ENCODE peak calls at places on chromosomes 13 and 19, in nine cellular contexts. K is endodermal cell, V is cardiac fibroblast, P is dorsolateral prefrontal cortex, S is fibroblast of the aortic adventitia, D is lower leg skin, Z is IMR-90, G is body of pancreas, M is kidney epithelial cell. Y is an unnamed sample.

GRCh38 chr13:106152047-106152446 is 383.4 kb downstream of the EFNB2 start:
- DNase-seq in K (no peak), V (no peak), P (no peak), S (no peak), D (no peak), Z (no peak), G (no peak), M (no peak), Y (no peak)

GRCh38 chr13:24746618-24747247 is 17.2 kb upstream of the RNF17 start:
- DNase-seq in K (peak; percentile 89), V (peak; percentile 19), P (no peak), S (peak; percentile 2), D (no peak), Z (no peak), G (no peak), M (no peak), Y (no peak)

GRCh38 chr19:40466219-40467006 is at the start of gene SPTBN4:
- DNase-seq in K (peak; percentile 58), V (no peak), P (peak; percentile 56), S (no peak), D (peak; percentile 34), Z (no peak), G (no peak), M (no peak), Y (no peak)

GRCh38 chr19:51258165-51258564 is 7.3 kb downstream of the SIGLECL1 start:
- DNase-seq in K (peak; percentile 17), V (no peak), P (no peak), S (no peak), D (no peak), Z (no peak), G (no peak), M (no peak), Y (no peak)

GRCh38 chr19:15402411-15403150 is 16.2 kb downstream of the AKAP8L start:
- DNase-seq in K (peak; percentile 38), V (no peak), P (no peak), S (no peak), D (no peak), Z (no peak), G (no peak), M (no peak), Y (no peak)

GRCh38 chr13:26604784-26605183 is 47.3 kb downstream of the WASF3 start:
- DNase-seq in K (no peak), V (no peak), P (peak; percentile 50), S (no peak), D (peak; percentile 49), Z (no peak), G (peak; percentile 19), M (no peak), Y (no peak)

GRCh38 chr13:20401958-20402856 is 123.5 kb downstream of the CRYL1 start:
- DNase-seq in K (peak; percentile 39), V (peak; percentile 44), P (no peak), S (peak; percentile 17), D (no peak), Z (peak; percentile 59), G (no peak), M (no peak), Y (no peak)

GRCh38 chr19:47663435-47663910 is 49.7 kb upstream of the EHD2 start:
- DNase-seq in K (no peak), V (peak; percentile 95), P (no peak), S (peak; percentile 97), D (no peak), Z (peak; percentile 96), G (no peak), M (peak; percentile 69), Y (peak; percentile 95)

GRCh38 chr19:49831592-49831991 is 13.5 kb downstream of the MED25 start:
- DNase-seq in K (no peak), V (no peak), P (no peak), S (no peak), D (no peak), Z (no peak), G (no peak), M (no peak), Y (no peak)

GRCh38 chr19:55284405-55285058 is 735 bp downstream of the BRSK1 start:
- DNase-seq in K (peak; percentile 82), V (no peak), P (no peak), S (no peak), D (no peak), Z (no peak), G (no peak), M (no peak), Y (no peak)

GRCh38 chr19:55289117-55289796 is 5.5 kb downstream of the BRSK1 start:
- DNase-seq in K (no peak), V (no peak), P (no peak), S (peak; percentile 7), D (no peak), Z (no peak), G (no peak), M (no peak), Y (no peak)

GRCh38 chr19:55283548-55284393 is at the start of gene BRSK1:
- DNase-seq in K (peak; percentile 95), V (peak; percentile 41), P (peak; percentile 83), S (peak; percentile 48), D (no peak), Z (peak; percentile 61), G (no peak), M (no peak), Y (no peak)

GRCh38 chr19:55287361-55288079 is 3.7 kb downstream of the BRSK1 start:
- DNase-seq in K (no peak), V (no peak), P (peak; percentile 89), S (no peak), D (no peak), Z (no peak), G (no peak), M (no peak), Y (no peak)

GRCh38 chr19:55285225-55285890 is 1.6 kb downstream of the BRSK1 start:
- DNase-seq in K (no peak), V (no peak), P (peak; percentile 65), S (peak; percentile 15), D (no peak), Z (no peak), G (no peak), M (no peak), Y (no peak)
- H3K4me3 ChIP-seq in K (peak overlapping the region; percentile 77), V (peak overlapping the region; percentile 35), P (peak overlapping the region; percentile 64), S (peak overlapping the region; percentile 63), D (no peak overlapping the region), Z (peak overlapping the region; percentile 58), G (no peak overlapping the region), M (peak overlapping the region; percentile 9), Y (peak overlapping the region; percentile 47)

DNA sequence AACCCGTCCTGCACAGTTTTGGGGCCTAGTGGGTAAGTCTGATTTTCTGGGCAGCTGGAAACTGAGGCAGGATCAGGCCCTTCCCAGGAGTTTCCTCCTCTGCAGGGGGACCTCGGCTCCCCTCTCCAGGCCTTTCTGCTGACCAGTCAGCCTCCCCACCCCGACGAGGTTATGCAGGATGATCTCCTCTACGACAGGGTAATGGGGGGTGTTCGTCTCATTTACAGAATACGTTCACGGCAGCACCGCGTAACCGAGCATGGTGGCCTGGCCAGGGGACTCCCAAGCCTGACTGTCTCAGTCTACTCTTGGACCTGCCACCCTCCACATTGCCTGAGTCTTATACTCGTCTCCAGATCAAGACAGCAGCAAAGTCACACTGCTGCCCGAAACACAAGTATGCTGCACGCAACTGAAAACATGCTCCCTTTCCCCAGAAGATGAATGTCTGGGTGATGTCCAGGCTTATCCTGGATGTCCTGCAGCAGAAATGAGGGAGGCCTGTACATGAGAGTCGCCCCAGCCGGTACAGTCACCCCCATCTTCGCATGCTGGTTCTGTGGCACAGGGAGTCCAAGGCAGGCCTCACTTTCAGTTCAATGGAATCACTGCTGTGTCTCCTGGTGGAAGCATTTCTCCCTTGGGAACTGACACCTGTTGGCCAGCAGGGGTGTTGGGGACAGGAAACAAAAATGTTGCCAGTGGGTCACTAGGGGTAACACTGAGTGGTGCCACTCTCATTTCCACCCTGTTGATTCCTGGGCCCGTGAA is 120.8 kb downstream of the SOX1 start:
- DNase-seq in K (peak; percentile 3), V (no peak), P (peak; percentile 23), S (no peak), D (no peak), Z (no peak), G (no peak), M (no peak), Y (no peak)
- TF ChIP-seq CTCF in K (peak; percentile 53), V (no peak), P (no peak), S (no peak), D (no peak), Z (no peak), G (no peak), M (no peak), Y (no peak)

DNA sequence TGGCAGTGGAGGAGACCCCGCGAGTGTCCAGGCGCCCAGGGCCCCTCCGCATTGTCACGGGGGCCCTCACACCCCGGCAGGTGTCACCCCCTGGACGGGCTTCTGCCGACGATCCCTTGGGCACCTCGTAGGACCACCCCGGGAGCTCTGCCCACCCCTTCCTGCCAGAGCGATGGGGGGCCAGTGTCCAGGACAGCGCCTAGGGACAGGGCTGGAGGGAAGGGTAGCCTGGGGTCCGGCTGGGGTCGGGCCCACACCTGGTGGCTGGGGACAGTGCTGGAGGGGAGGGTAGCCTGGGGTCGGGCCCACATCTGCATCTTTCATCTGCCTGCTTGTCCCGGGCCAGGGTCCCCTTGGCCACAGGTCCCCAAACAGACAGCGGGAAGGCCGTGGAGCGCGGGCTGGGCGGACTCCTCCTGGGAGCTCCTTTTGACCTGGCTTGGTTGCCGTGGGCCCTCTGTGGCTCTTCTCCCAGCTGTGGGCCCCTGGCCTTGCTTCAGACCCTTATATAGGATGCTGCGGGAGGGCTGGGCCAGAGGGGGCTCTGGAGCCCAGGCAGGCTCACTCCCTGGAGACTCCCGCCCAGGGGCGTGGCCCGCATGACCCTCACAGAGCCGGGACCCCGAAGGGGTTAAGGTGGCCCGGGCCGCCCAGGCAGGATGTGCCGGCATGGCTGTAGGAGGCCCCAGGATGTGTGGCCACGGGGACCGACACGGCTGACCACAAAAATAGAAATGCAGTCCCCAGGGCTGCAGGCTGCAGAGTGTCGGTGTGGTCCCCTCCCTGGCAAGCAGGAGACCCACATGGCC is 74.1 kb upstream of the MCF2L start:
- DNase-seq in K (peak; percentile 87), V (no peak), P (no peak), S (no peak), D (no peak), Z (no peak), G (no peak), M (no peak), Y (no peak)
- H3K4me3 ChIP-seq in K (peak overlapping the region; percentile 78), V (no peak overlapping the region), P (peak overlapping the region; percentile 39), S (no peak overlapping the region), D (no peak overlapping the region), Z (no peak overlapping the region), G (peak overlapping the region; percentile 22), M (peak overlapping the region; percentile 57), Y (no peak overlapping the region)

GRCh38 chr13:57624565-57625435 is 6.7 kb upstream of the PCDH17 start:
- DNase-seq in K (peak; percentile 83), V (peak; percentile 76), P (no peak), S (peak; percentile 60), D (peak; percentile 19), Z (peak; percentile 41), G (peak; percentile 57), M (peak; percentile 32), Y (no peak)

GRCh38 chr13:57630661-57631606 is 610 bp upstream of the PCDH17 start:
- DNase-seq in K (peak; percentile 57), V (peak; percentile 46), P (peak; percentile 46), S (no peak), D (no peak), Z (no peak), G (no peak), M (peak; percentile 58), Y (no peak)

GRCh38 chr13:57629821-57630235 is 1.7 kb upstream of the PCDH17 start:
- DNase-seq in K (peak; percentile 99), V (peak; percentile 80), P (peak; percentile 99), S (peak; percentile 67), D (peak; percentile 58), Z (peak; percentile 42), G (peak; percentile 88), M (peak; percentile 69), Y (no peak)

GRCh38 chr13:57629391-57629804 is 2.1 kb upstream of the PCDH17 start:
- DNase-seq in K (no peak), V (no peak), P (peak; percentile 74), S (peak; percentile 3), D (no peak), Z (no peak), G (peak; percentile 21), M (no peak), Y (no peak)

GRCh38 chr13:57627663-57628062 is 3.9 kb upstream of the PCDH17 start:
- DNase-seq in K (no peak), V (peak; percentile 53), P (no peak), S (peak; percentile 32), D (no peak), Z (peak; percentile 2), G (no peak), M (no peak), Y (no peak)
- TF ChIP-seq CTCF in K (peak; percentile 90), V (peak; percentile 57), P (peak; percentile 88), S (peak; percentile 62), D (no peak), Z (peak; percentile 46), G (peak; percentile 64), M (peak; percentile 58), Y (peak; percentile 45)

Y was measured in AG09309.